ENCODE peak calls at places on chromosomes 6 and 20, in seven cellular contexts. T is K562, L is GM12892, E is SK-N-SH, H is HepG2, A is H1, P is GM12891. K is an unnamed sample.

GRCh38 chr6:137223370-137224131 is 4.4 kb upstream of the IFNGR1 start:
- DNase-seq in H (peak), P (no peak), A (no peak), E (no peak), T (no peak), L (no peak), K (no peak)

GRCh38 chr6:158662607-158663464 is 13.0 kb downstream of the SYTL3 start:
- DNase-seq in T (no peak), P (no peak), L (no peak), E (no peak), A (no peak), H (no peak), K (no peak)

GRCh38 chr6:42520786-42521607 is 42.8 kb upstream of the UBR2 start:
- DNase-seq in A (no peak), E (no peak), P (no peak), T (no peak), H (no peak), L (no peak), K (peak)

GRCh38 chr6:150567823-150568383 is 31.8 kb upstream of the PLEKHG1 start:
- DNase-seq in T (no peak), E (no peak), P (no peak), H (no peak), A (no peak), L (no peak), K (no peak)

GRCh38 chr6:113894712-113895674 is 37.8 kb downstream of the MARCKS start:
- DNase-seq in P (no peak), T (no peak), H (no peak), L (no peak), A (no peak), E (no peak), K (no peak)

GRCh38 chr6:9412951-9413559 is 977.7 kb upstream of the SLC35B3 start:
- DNase-seq in T (peak), P (peak), H (peak), L (no peak), A (no peak), E (peak), K (no peak)

GRCh38 chr20:1663917-1664316 is 6.3 kb upstream of the SIRPG start:
- DNase-seq in P (no peak), A (no peak), H (no peak), L (no peak), E (no peak), T (no peak), K (no peak)

GRCh38 chr6:27157461-27158315 is 89.8 kb upstream of the PRSS16 start:
- DNase-seq in L (no peak), E (no peak), P (no peak), T (peak), A (peak), H (peak), K (peak)

GRCh38 chr6:36313628-36313895 is 23.1 kb downstream of the BNIP5 start:
- DNase-seq in P (no peak), E (no peak), H (no peak), A (no peak), L (no peak), T (no peak), K (no peak)

GRCh38 chr6:88584581-88584980 is 378.8 kb downstream of the RNGTT start:
- DNase-seq in H (no peak), T (no peak), E (no peak), A (no peak), L (no peak), P (no peak), K (no peak)

GRCh38 chr6:36590237-36590636 is 3.9 kb upstream of the SRSF3 start:
- DNase-seq in E (no peak), P (no peak), L (no peak), T (no peak), A (no peak), H (peak), K (no peak)

GRCh38 chr6:110337481-110337880 is 20.7 kb downstream of the METTL24 start:
- DNase-seq in P (no peak), T (no peak), H (no peak), E (no peak), A (no peak), L (no peak), K (no peak)

GRCh38 chr6:7463785-7464184 is 74.2 kb downstream of the RIOK1 start:
- DNase-seq in P (no peak), E (no peak), A (no peak), L (no peak), T (no peak), H (peak), K (no peak)

GRCh38 chr6:40342674-40343230 is 244.4 kb downstream of the LRFN2 start:
- DNase-seq in A (no peak), E (no peak), L (no peak), T (no peak), P (no peak), H (no peak), K (no peak)

GRCh38 chr6:215335-216034 is 76.8 kb upstream of the DUSP22 start:
- DNase-seq in E (no peak), T (no peak), A (no peak), H (no peak), L (no peak), P (no peak), K (peak)

GRCh38 chr20:18705490-18705889 is 108.1 kb upstream of the SCP2D1 start:
- DNase-seq in A (no peak), E (no peak), H (no peak), T (no peak), P (no peak), L (no peak), K (no peak)

GRCh38 chr20:32184953-32185603 is 22.5 kb downstream of the PLAGL2 start:
- DNase-seq in L (no peak), H (no peak), P (no peak), A (no peak), T (no peak), E (no peak), K (no peak)

GRCh38 chr20:32183947-32184635 is 23.5 kb downstream of the PLAGL2 start:
- DNase-seq in L (no peak), E (no peak), H (no peak), P (no peak), T (no peak), A (no peak), K (no peak)

GRCh38 chr20:32181606-32182005 is 25.9 kb downstream of the PLAGL2 start:
- DNase-seq in L (no peak), T (no peak), E (no peak), H (no peak), P (no peak), A (no peak), K (no peak)

GRCh38 chr20:32179934-32180333 is 27.6 kb downstream of the PLAGL2 start:
- DNase-seq in T (no peak), A (no peak), H (no peak), L (no peak), P (no peak), E (no peak), K (no peak)

DNA sequence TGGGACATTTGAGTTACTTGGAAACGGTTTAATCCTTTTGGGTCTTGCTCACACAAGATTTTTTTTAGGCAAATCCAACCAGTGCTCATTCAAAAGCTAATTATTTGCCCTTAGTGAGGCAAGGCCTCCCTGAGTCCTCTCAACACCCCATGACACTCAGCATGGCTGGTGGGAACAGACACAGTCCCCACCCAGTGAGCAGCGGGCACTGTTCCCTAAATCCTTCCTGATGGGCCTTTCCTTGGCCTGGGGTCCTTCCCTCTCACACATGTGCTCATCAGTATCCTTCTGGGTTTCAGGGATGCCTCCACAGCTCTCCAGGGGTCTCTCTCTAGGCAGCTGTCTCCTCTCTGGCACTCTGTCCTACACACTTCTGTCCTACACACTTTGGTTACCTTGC is 28.0 kb downstream of the PLAGL2 start:
- DNase-seq in E (no peak), P (no peak), L (no peak), H (no peak), T (no peak), A (no peak), K (no peak)
- TF ChIP-seq TAF1 in E (no peak), P (no peak), L (no peak), H (no peak), T (no peak), A (no peak), K (no peak)

GRCh38 chr20:16100767-16101166 is 472.5 kb downstream of the KIF16B start:
- DNase-seq in L (no peak), E (no peak), A (no peak), P (no peak), H (peak), T (no peak), K (no peak)

GRCh38 chr20:16098890-16099639 is 474.2 kb downstream of the KIF16B start:
- DNase-seq in T (no peak), A (no peak), H (peak), E (no peak), P (no peak), L (no peak), K (no peak)

GRCh38 chr20:16096756-16097326 is 476.4 kb downstream of the KIF16B start:
- DNase-seq in A (no peak), L (no peak), T (no peak), E (no peak), H (no peak), P (no peak), K (no peak)

GRCh38 chr20:16097788-16098187 is 475.5 kb downstream of the KIF16B start:
- DNase-seq in H (no peak), L (no peak), P (no peak), A (no peak), E (no peak), T (no peak), K (no peak)

DNA sequence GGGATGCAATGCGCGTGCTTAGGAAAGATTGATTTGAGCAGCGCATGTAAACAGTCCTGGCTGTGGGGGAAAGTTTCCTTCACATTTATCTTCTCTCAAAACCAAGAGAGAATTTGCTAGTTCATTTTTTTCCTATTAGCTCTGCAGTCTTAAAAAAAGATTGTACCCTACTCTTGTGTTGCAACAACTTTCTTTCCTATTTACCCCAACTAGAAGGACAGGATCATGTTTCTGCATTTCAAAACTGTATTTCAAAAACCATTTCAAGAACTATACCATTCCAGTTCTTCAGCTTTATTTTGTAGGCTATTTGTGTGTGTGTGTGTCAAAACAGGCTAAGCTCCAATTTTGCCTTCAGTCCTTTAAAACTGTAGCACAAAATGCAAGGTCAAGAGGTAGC is 473.1 kb downstream of the KIF16B start:
- DNase-seq in A (no peak), H (no peak), T (no peak), E (no peak), P (no peak), L (no peak), K (no peak)
- TF ChIP-seq TAF1 in A (no peak), H (no peak), T (no peak), E (no peak), P (no peak), L (no peak), K (no peak)

DNA sequence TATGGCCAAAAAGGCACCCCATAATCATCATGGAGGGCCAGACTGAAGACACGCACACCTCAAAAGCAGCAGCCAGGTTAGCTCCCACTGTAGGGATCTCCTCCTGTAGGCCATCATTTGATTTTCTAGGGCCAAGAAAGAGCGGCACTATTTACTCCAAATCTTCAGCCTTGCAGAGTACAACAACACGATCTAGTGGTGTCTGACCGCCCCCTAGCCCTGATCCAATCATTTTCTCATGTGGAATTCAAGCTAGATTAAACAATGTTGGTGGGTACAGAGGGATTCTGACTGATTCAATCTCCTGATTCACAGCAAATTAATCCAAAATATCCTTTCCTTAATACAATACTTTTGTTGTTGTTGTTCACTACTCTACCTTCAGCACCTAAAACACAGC is 12.5 kb downstream of the GNAS-AS1 start:
- DNase-seq in L (no peak), E (no peak), H (no peak), A (no peak), P (no peak), T (no peak), K (no peak)
- TF ChIP-seq TAF1 in L (no peak), E (no peak), H (no peak), A (no peak), P (no peak), T (no peak), K (no peak)

DNA sequence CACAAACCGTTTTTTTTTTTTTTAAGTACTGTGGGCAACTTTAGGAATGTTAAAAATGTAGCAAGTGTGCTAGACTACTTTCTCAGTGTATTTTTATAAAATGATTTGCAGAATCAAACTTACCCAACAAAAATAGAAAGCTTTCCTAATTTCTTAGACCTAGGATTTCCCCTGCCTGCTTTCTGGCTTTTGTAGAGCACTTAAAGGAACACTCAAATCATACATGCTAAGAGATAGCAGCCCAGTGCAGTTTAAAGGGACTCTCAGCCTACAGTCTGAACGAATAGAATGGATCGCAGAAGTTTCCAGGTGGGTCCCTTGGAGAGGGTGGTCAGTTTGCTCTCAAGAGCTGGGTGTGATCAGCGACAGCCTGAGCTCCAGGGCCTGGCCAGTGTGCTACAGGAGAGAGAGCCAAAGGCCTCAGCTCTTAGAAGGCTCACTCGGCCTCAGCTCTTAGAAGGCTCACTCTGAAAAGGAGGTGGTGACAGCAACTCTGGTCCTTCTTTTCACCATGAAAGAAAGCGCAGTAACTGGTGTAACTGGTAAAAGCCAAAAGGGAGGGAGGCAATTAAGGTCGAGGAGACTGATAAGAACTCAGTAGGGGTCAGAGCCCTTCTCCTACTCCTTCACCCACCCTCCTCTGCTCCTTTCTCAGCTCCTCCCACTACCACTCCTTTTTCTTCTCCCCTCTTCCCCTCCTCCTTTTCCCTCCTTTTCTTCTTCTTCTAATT is 142.4 kb downstream of the ZFP64 start:
- DNase-seq in T (no peak), L (no peak), P (no peak), E (no peak), H (no peak), A (peak), K (no peak)
- TF ChIP-seq TAF1 in T (no peak), L (no peak), P (no peak), E (no peak), H (no peak), A (no peak), K (no peak)

GRCh38 chr6:143957679-143958274 is 50.3 kb downstream of the PLAGL1 start:
- DNase-seq in P (no peak), A (no peak), H (no peak), T (no peak), L (no peak), E (no peak), K (no peak)

GRCh38 chr6:143959865-143960264 is 48.2 kb downstream of the PLAGL1 start:
- DNase-seq in E (no peak), P (no peak), H (peak), T (no peak), A (no peak), L (no peak), K (no peak)

GRCh38 chr6:143961868-143962643 is 46.0 kb downstream of the PLAGL1 start:
- DNase-seq in A (no peak), L (no peak), H (no peak), E (no peak), T (no peak), P (no peak), K (no peak)

GRCh38 chr6:143955971-143956370 is 52.1 kb downstream of the PLAGL1 start:
- DNase-seq in P (no peak), E (no peak), H (no peak), L (no peak), T (no peak), A (no peak), K (no peak)

DNA sequence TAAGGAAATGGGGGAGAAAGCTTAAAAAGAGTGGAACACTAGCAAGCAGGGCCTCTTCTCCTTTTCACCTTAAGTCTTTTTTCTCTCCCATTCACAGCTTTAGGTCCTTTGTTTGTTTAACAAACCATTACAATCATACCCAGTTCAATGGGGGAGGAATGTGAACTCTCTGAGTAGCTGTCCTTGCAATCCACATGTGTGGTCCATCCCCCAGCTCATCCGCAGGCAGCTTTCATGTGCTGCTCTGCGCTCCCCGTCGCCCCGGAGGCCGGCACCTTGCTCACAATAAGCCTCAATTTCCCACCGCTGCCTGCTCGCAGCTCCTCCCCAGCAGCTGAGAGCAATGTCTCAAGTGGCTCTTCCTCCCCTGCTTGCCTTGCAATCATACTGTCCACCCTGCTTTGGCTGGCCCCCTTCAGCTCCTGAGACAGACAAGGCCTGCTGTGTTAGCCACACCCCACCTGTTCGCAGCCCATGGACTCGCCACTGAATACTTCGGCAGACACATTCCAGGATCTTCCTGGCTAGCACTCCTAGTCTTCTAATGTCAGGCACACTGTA is 49.1 kb downstream of the PLAGL1 start:
- DNase-seq in H (peak), E (no peak), P (no peak), A (peak), L (no peak), T (no peak), K (no peak)
- TF ChIP-seq TAF1 in H (no peak), E (no peak), P (no peak), A (no peak), L (no peak), T (no peak), K (no peak)

DNA sequence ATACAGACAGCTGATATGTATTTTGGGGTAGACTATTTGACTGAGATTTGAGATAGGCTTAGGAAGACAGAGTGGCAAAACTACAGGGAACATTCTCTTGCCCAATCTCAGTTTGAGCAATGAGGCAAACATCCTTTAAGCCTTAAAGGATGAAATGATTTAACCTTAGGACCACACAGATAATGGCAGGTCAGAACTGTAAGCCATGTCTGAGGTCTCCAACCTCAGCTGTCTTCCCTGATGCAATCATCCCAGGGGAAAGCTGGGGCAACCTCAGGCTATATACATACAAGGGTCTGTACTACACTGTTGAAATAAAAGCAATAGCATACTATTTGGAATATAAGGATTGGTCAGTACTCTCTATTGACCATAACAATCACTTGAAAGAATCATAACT is 83.8 kb upstream of the NUP153 start:
- DNase-seq in A (no peak), E (no peak), L (no peak), T (no peak), P (no peak), H (no peak), K (no peak)
- TF ChIP-seq TAF1 in A (no peak), E (no peak), L (no peak), T (no peak), P (no peak), H (no peak), K (no peak)

DNA sequence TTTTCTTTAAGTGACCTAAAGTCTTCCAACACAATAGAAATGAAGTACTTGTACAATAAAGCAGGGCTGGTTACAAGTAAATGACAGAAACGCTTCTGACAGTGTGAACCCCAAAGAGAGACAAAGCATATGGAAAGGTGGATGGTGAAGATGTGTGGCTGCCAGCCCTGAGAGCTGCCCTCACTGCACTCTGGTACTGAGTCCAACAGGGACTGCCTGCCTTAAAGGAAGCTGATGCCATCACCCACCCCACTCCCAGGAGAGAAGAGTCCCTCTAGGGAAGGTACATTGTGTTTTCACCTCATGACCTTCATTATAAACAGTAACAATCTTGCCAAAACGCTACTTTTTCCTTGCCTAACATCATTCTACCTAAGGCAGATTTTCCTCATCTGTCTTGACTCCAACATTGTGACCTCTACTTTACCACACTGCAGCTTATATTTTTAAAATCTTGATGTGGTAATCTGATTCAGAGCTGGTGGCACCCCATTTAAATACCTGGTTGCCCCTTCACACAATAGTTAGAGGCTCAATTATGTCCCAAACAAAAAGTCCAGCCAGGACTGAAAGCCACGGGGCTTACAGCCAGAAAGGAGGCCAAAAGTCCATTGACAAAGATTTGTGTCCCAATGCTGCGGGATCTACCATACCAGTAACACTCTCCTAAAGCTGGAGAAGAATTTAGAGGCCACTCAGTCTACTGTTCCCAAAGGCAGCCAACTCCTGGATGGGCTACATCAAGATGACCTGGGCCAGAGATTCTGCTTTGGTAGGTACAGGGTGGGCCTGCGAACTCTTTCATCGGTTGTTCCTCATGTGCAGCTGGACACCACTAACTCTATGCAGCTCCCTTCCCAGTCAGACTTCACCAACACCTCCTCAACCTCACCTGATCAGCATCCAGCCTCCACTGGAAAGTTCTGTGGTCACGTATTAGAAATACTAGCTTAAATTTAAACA is 4.4 kb downstream of the APMAP start:
- DNase-seq in A (no peak), H (peak), P (no peak), L (no peak), T (no peak), E (no peak), K (no peak)
- TF ChIP-seq TAF1 in A (no peak), H (no peak), P (no peak), L (no peak), T (no peak), E (no peak), K (no peak)

GRCh38 chr6:75893058-75893775 is 144.2 kb downstream of the MYO6 start:
- DNase-seq in H (peak), T (peak), L (no peak), A (no peak), P (peak), E (peak), K (peak)
- TF ChIP-seq TAF1 in H (no peak), T (no peak), L (no peak), A (no peak), P (no peak), E (no peak), K (no peak)

K was measured in GM12878.